ENCODE peak calls at places on chromosome 18, in four cellular contexts. O is ovary, W is right atrium auricular region, E is fibroblast of mammary gland. A is an unnamed sample.

GRCh38 chr18:8780227-8780626 is 74.9 kb downstream of the MTCL1 start:
- DNase-seq in O (no peak), W (no peak), E (no peak), A (no peak)

GRCh38 chr18:5464241-5464640 is 79.6 kb downstream of the EPB41L3 start:
- DNase-seq in O (no peak), W (no peak), E (peak), A (no peak)

GRCh38 chr18:3615374-3615773 is 165.4 kb downstream of the TGIF1 start:
- DNase-seq in E (no peak), O (no peak), W (no peak), A (no peak)

GRCh38 chr18:63255435-63255834 is 64.1 kb downstream of the BCL2 start:
- DNase-seq in E (no peak), W (no peak), O (no peak), A (no peak)

GRCh38 chr18:7950380-7951143 is 383.4 kb downstream of the PTPRM start:
- DNase-seq in W (no peak), E (peak), O (no peak), A (no peak)

GRCh38 chr18:8752329-8752728 is 47.0 kb downstream of the MTCL1 start:
- DNase-seq in W (no peak), E (peak), O (no peak), A (no peak)

GRCh38 chr18:22286576-22286975 is 117.2 kb downstream of the GATA6 start:
- DNase-seq in O (no peak), E (no peak), W (peak), A (no peak)

GRCh38 chr18:23718243-23718720 is 29.0 kb downstream of the LAMA3 start:
- DNase-seq in O (no peak), E (peak), W (no peak), A (peak)

GRCh38 chr18:22613788-22614187 is 196.1 kb upstream of the CTAGE1 start:
- DNase-seq in O (no peak), E (no peak), W (no peak), A (no peak)

GRCh38 chr18:78378403-78378802 is 601.2 kb upstream of the SALL3 start:
- DNase-seq in W (no peak), O (no peak), E (no peak), A (no peak)

GRCh38 chr18:69956037-69956436 is 8.4 kb upstream of the CD226 start:
- DNase-seq in E (no peak), W (no peak), O (no peak), A (no peak)

GRCh38 chr18:3903341-3903740 is 453.4 kb downstream of the TGIF1 start:
- DNase-seq in O (no peak), E (peak), W (no peak), A (peak)

GRCh38 chr18:23225518-23225917 is 90.2 kb downstream of the CABLES1 start:
- DNase-seq in E (peak), W (no peak), O (no peak), A (peak)

GRCh38 chr18:46469186-46469915 is 187.7 kb downstream of the LOXHD1 start:
- DNase-seq in E (no peak), O (no peak), W (no peak), A (no peak)

GRCh38 chr18:71878226-71878625 is 665.9 kb downstream of the CBLN2 start:
- DNase-seq in O (no peak), E (no peak), W (no peak), A (no peak)

GRCh38 chr18:22637787-22638186 is 220.1 kb upstream of the CTAGE1 start:
- DNase-seq in E (peak), O (no peak), W (no peak), A (no peak)

GRCh38 chr18:51490860-51491259 is 293.4 kb upstream of the MEX3C start:
- DNase-seq in O (no peak), E (no peak), W (no peak), A (no peak)

GRCh38 chr18:22827216-22827615 is 105.9 kb upstream of the RBBP8 start:
- DNase-seq in W (no peak), E (peak), O (no peak), A (no peak)

GRCh38 chr18:34816183-34816582 is 106.1 kb downstream of the DTNA start:
- DNase-seq in O (no peak), W (no peak), E (no peak), A (no peak)

GRCh38 chr18:24027156-24027555 is 12.6 kb downstream of the TTC39C start:
- DNase-seq in O (peak), W (peak), E (peak), A (peak)

GRCh38 chr18:13703899-13704298 is 22.5 kb downstream of the FAM210A start:
- DNase-seq in E (peak), W (no peak), O (no peak), A (no peak)

GRCh38 chr18:3238742-3239141 is 8.9 kb upstream of the MYL12A start:
- DNase-seq in O (no peak), W (no peak), E (no peak), A (no peak)

GRCh38 chr18:7945882-7946281 is 378.8 kb downstream of the PTPRM start:
- DNase-seq in W (no peak), O (no peak), E (peak), A (peak)

GRCh38 chr18:25223211-25223610 is 128.8 kb downstream of the ZNF521 start:
- DNase-seq in E (no peak), W (no peak), O (no peak), A (no peak)

GRCh38 chr18:78115896-78116561 is 863.6 kb upstream of the SALL3 start:
- DNase-seq in W (no peak), E (no peak), O (no peak), A (no peak)

GRCh38 chr18:35127201-35127600 is 86.0 kb downstream of the MAPRE2 start:
- DNase-seq in E (peak), W (no peak), O (no peak), A (no peak)

GRCh38 chr18:25256439-25256838 is 95.5 kb downstream of the ZNF521 start:
- DNase-seq in W (no peak), E (no peak), O (no peak), A (no peak)

GRCh38 chr18:31500161-31500688 is 2.2 kb downstream of the DSG2 start:
- DNase-seq in W (no peak), E (no peak), O (no peak), A (no peak)

GRCh38 chr18:79641722-79642497 is 37.7 kb upstream of the CTDP1 start:
- DNase-seq in W (no peak), O (no peak), E (no peak), A (no peak)

GRCh38 chr18:13910986-13911385 is 4.3 kb downstream of the MC2R start:
- DNase-seq in E (no peak), O (no peak), W (no peak), A (no peak)

GRCh38 chr18:1308686-1309085 is 404.0 kb downstream of the ADCYAP1 start:
- DNase-seq in O (no peak), W (no peak), E (no peak), A (no peak)

GRCh38 chr18:79334496-79335233 is 61.1 kb upstream of the NFATC1 start:
- DNase-seq in E (no peak), O (no peak), W (no peak), A (no peak)

GRCh38 chr18:25815659-25816058 is 274.8 kb downstream of the SS18 start:
- DNase-seq in W (no peak), E (no peak), O (no peak), A (no peak)

GRCh38 chr18:42360716-42361115 is 405.7 kb downstream of the PIK3C3 start:
- DNase-seq in E (no peak), O (no peak), W (no peak), A (no peak)

GRCh38 chr18:57743008-57743407 is 60.1 kb downstream of the ATP8B1 start:
- DNase-seq in O (no peak), W (no peak), E (peak), A (peak)

GRCh38 chr18:47775961-47776360 is 154.5 kb downstream of the SMAD2 start:
- DNase-seq in W (no peak), O (no peak), E (peak), A (no peak)
- TF ChIP-seq CTCF in W (peak), O (no peak), E (no peak), A (peak)

GRCh38 chr18:10249270-10249669 is 205.2 kb upstream of the APCDD1 start:
- DNase-seq in O (no peak), E (no peak), W (no peak), A (no peak)
- TF ChIP-seq CTCF in O (no peak), E (no peak), W (no peak), A (no peak)

GRCh38 chr18:44238911-44239310 is 441.8 kb upstream of the SETBP1 start:
- DNase-seq in O (no peak), W (no peak), E (no peak), A (no peak)
- TF ChIP-seq CTCF in O (no peak), W (no peak), E (no peak), A (no peak)

GRCh38 chr18:10015941-10016819 is 102.4 kb downstream of the VAPA start:
- DNase-seq in E (peak), O (no peak), W (no peak), A (peak)
- TF ChIP-seq CTCF in E (peak), O (peak), W (peak), A (peak)

DNA sequence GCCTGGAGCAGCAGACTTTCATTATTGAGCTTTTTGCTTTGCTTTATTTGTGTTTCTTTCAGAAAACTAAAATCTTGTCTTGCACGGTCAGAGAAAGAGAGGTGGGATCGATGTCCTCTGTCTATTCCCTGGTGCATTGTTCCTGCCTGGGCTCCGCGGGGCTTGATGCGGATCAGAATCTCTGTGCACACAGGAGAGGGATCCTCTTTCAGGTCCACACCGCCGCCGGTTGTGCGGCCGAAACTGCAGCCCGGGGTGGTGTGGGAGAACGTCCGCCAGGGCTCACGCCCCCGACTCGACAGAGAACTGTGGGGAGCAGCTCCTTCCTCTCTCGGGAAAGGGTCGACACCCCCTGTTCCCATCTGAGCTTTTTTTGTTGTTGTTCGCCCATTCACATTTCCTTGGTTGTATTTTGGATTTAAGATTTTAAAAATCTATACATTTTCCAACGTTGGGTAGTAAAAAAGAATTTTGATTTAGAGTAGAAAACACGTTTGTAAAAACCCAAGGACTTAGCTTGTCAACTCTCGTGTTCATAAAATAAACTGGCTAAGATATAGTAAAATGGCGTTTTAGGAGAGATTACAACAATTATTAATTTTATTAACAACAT is 23.6 kb upstream of the ZNF516 start:
- DNase-seq in O (peak), E (peak), W (peak), A (no peak)
- TF ChIP-seq CTCF in O (peak), E (no peak), W (no peak), A (no peak)

DNA sequence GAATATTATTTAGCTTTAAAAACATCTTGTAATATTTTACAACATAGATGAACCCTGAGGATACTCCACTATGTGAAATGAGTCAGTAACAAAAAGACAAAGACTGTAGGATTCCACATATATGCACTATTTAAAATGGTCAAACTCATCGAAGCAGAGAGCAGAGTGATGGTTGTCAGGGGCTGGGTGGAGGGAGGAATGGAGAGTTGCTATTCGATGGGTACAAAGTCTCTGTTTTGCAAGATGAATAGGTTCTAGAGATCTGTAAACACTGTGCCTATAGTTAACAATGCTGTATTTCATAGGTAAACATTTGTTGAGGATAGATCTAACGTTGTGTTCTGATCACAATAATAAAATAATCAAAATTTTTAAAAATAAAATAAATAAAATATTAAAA is 1675.9 kb upstream of the CELF4 start:
- DNase-seq in O (no peak), E (no peak), W (no peak), A (no peak)
- TF ChIP-seq CTCF in O (no peak), E (no peak), W (no peak), A (no peak)

DNA sequence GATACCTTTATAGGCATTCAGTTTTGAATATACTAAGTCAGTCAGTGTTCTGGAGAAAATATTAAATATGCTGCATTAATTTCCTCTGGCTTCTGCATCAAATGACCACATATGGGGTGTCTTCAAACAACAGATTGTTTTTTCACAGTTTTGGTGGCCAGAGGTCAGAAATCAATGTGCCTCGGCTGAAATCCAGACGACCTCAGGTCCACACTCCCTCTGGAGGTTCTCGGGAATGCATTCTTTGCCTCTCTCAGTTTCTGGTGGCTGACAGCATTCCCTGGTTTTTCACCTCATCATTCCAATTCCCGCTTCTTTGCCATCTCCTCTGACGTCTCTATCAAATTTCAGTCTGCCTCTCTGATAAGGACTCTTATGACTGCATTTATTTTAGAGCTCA is 142.3 kb downstream of the ZNF407 start:
- DNase-seq in E (no peak), O (no peak), W (no peak), A (no peak)
- TF ChIP-seq CTCF in E (no peak), O (no peak), W (no peak), A (no peak)

GRCh38 chr18:10685484-10685883 is 159.7 kb downstream of the NAPG start:
- DNase-seq in E (no peak), O (no peak), W (no peak), A (no peak)

GRCh38 chr18:10681581-10682367 is 155.9 kb downstream of the NAPG start:
- DNase-seq in W (no peak), O (no peak), E (no peak), A (no peak)

GRCh38 chr18:10687161-10687925 is 161.5 kb downstream of the NAPG start:
- DNase-seq in E (no peak), O (no peak), W (no peak), A (no peak)

GRCh38 chr18:10682368-10682714 is 156.5 kb downstream of the NAPG start:
- DNase-seq in E (no peak), W (no peak), O (no peak), A (no peak)
- TF ChIP-seq CTCF in E (no peak), W (no peak), O (no peak), A (no peak)

A was measured in AG09319.